ENCODE peak calls at places on chromosomes 3 and 15, in eight cellular contexts. T is PC-3, F is GM23338, H is hepatocyte, S is HCT116, V is neural progenitor cell, A is SK-N-SH, N is MM.1S. G is an unnamed sample.

GRCh38 chr15:70528270-70528706 is 235.1 kb downstream of the UACA start:
- DNase-seq in T (no peak), F (no peak), H (peak; percentile 42), S (peak; percentile 40), V (no peak), A (no peak), N (peak; percentile 94), G (peak; percentile 83)

GRCh38 chr15:40252438-40253178 is 13.7 kb downstream of the PAK6 start:
- DNase-seq in T (peak; percentile 72), F (peak; percentile 84), H (peak; percentile 58), S (peak; percentile 42), V (peak; percentile 53), A (peak; percentile 87), N (peak; percentile 29), G (no peak)

GRCh38 chr3:107521466-107522059 is 1.2 kb upstream of the BBX start:
- DNase-seq in T (no peak), F (no peak), H (no peak), S (no peak), V (no peak), A (no peak), N (peak; percentile 6), G (peak; percentile 59)

GRCh38 chr15:95894407-95894956 is 436.0 kb upstream of the NR2F2 start:
- DNase-seq in T (peak; percentile 9), F (no peak), H (peak; percentile 36), S (no peak), V (no peak), A (no peak), N (peak; percentile 34), G (no peak)

GRCh38 chr3:72485649-72486048 is 362.6 kb downstream of the SHQ1 start:
- DNase-seq in T (no peak), F (no peak), H (no peak), S (no peak), V (no peak), A (no peak), N (no peak), G (no peak)

GRCh38 chr3:51982352-51982837 is 940 bp upstream of the ACY1 start:
- DNase-seq in T (peak; percentile 75), F (peak; percentile 79), H (peak; percentile 90), S (peak; percentile 57), V (peak; percentile 68), A (peak; percentile 87), N (peak; percentile 69), G (peak; percentile 39)

GRCh38 chr15:34582461-34583357 is 742 bp downstream of the GOLGA8B start:
- DNase-seq in T (peak; percentile 54), F (peak; percentile 40), H (peak; percentile 34), S (peak; percentile 2), V (peak; percentile 57), A (peak; percentile 82), N (peak; percentile 67), G (peak; percentile 59)

GRCh38 chr15:97520689-97521088 is 439.8 kb upstream of the ARRDC4 start:
- DNase-seq in T (no peak), F (no peak), H (no peak), S (no peak), V (no peak), A (no peak), N (no peak), G (no peak)

GRCh38 chr3:42052867-42053351 is 38.2 kb upstream of the TRAK1 start:
- DNase-seq in T (no peak), F (no peak), H (peak; percentile 69), S (no peak), V (peak; percentile 34), A (no peak), N (no peak), G (no peak)

GRCh38 chr3:142896201-142896755 is 7.4 kb upstream of the PCOLCE2 start:
- DNase-seq in T (peak; percentile 75), F (no peak), H (no peak), S (no peak), V (no peak), A (no peak), N (no peak), G (no peak)

GRCh38 chr3:44208086-44208485 is 33.6 kb upstream of the TOPAZ1 start:
- DNase-seq in T (no peak), F (no peak), H (no peak), S (no peak), V (no peak), A (no peak), N (peak; percentile 87), G (no peak)

GRCh38 chr15:96264351-96264798 is 66.1 kb upstream of the NR2F2 start:
- DNase-seq in T (peak; percentile 78), F (no peak), H (peak; percentile 83), S (peak; percentile 65), V (no peak), A (no peak), N (peak; percentile 33), G (no peak)

GRCh38 chr15:68791431-68792283 is 29.0 kb downstream of the ANP32A start:
- DNase-seq in T (no peak), F (peak; percentile 36), H (no peak), S (no peak), V (no peak), A (no peak), N (peak; percentile 68), G (peak; percentile 40)
- H3K4me1 ChIP-seq in T (no peaks in the 10 kb centered on the region), F (peaks cover 76% of the 10 kb centered on the region), H (peaks cover 71% of the 10 kb centered on the region), S (no peaks in the 10 kb centered on the region), V (peaks cover 51% of the 10 kb centered on the region), A (no peaks in the 10 kb centered on the region), N (peaks cover 55% of the 10 kb centered on the region), G (peaks cover 62% of the 10 kb centered on the region)

GRCh38 chr3:10561942-10562565 is 56.7 kb upstream of the ATP2B2 start:
- DNase-seq in T (no peak), F (no peak), H (no peak), S (no peak), V (no peak), A (no peak), N (no peak), G (no peak)
- TF ChIP-seq EZH2phosphoT487 in T (no peak), F (no peak), H (no peak), S (no peak), V (no peak), A (no peak), N (no peak), G (no peak)

GRCh38 chr15:101152914-101153313 is 98.9 kb downstream of the CHSY1 start:
- DNase-seq in T (peak; percentile 42), F (peak; percentile 83), H (no peak), S (no peak), V (peak; percentile 48), A (no peak), N (no peak), G (no peak)
- TF ChIP-seq CTCF in T (peak; percentile 57), F (peak; percentile 63), H (no peak), S (no peak), V (peak; percentile 54), A (peak; percentile 42), N (peak; percentile 34), G (peak; percentile 66)

DNA sequence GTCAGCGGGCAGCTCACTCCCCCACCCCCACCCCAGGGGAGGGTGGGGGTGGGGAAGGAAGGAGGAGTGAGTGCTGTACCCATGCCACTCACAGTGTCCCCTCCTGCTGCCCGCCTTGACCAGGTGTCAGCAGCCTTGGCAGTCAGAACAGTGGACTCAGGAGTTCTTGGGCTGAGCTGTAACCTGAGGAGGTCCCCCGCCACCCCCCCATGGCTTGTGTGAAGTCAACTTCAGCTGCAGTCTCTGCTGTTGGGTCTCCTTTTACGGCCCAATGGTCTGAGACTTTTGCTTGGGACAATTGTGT is 8.9 kb downstream of the MAPKAPK3 start:
- DNase-seq in T (no peak), F (no peak), H (no peak), S (no peak), V (no peak), A (no peak), N (no peak), G (no peak)
- H3K4me1 ChIP-seq in T (peaks cover 92% of the 10 kb centered on the region), F (peaks cover 16% of the 10 kb centered on the region), H (no peaks in the 10 kb centered on the region), S (peaks cover 64% of the 10 kb centered on the region), V (peaks cover 43% of the 10 kb centered on the region), A (peaks cover 11% of the 10 kb centered on the region), N (peaks cover 15% of the 10 kb centered on the region), G (peaks cover 11% of the 10 kb centered on the region)

G was measured in OCI-LY7.